ENCODE peak calls at places on chromosomes 12 and 14, in ten cellular contexts. One of them, this sample, is unnamed.

GRCh38 chr12:124727922-124728321 is 135.7 kb downstream of the SCARB1 start:
- DNase-seq in neuronal stem cell: no peak
- DNase-seq in Daoy: no peak
- DNase-seq in iris pigment epithelial cell: no peak
- DNase-seq in HFF-Myc: no peak
- DNase-seq in T-helper 1 cell: no peak
- DNase-seq in chondrocyte: no peak
- DNase-seq in osteocyte: no peak
- DNase-seq in nephron progenitor cell: no peak
- DNase-seq in non-pigmented ciliary epithelial cell: no peak
- DNase-seq in this sample: no peak

GRCh38 chr12:2284321-2284813 is 231.6 kb downstream of the CACNA1C start:
- DNase-seq in chondrocyte: no peak
- DNase-seq in Daoy: no peak
- DNase-seq in T-helper 1 cell: no peak
- DNase-seq in iris pigment epithelial cell: peak
- DNase-seq in neuronal stem cell: no peak
- DNase-seq in HFF-Myc: no peak
- DNase-seq in non-pigmented ciliary epithelial cell: no peak
- DNase-seq in nephron progenitor cell: no peak
- DNase-seq in osteocyte: no peak
- DNase-seq in this sample: no peak

GRCh38 chr12:19575307-19576243 is 136.3 kb downstream of the AEBP2 start:
- DNase-seq in chondrocyte: no peak
- DNase-seq in non-pigmented ciliary epithelial cell: peak
- DNase-seq in iris pigment epithelial cell: peak
- DNase-seq in Daoy: peak
- DNase-seq in nephron progenitor cell: no peak
- DNase-seq in neuronal stem cell: no peak
- DNase-seq in HFF-Myc: peak
- DNase-seq in osteocyte: no peak
- DNase-seq in T-helper 1 cell: no peak
- DNase-seq in this sample: no peak

GRCh38 chr14:57382283-57382682 is 8.1 kb upstream of the NAA30 start:
- DNase-seq in osteocyte: no peak
- DNase-seq in chondrocyte: no peak
- DNase-seq in nephron progenitor cell: no peak
- DNase-seq in iris pigment epithelial cell: peak
- DNase-seq in neuronal stem cell: no peak
- DNase-seq in HFF-Myc: peak
- DNase-seq in Daoy: peak
- DNase-seq in T-helper 1 cell: no peak
- DNase-seq in non-pigmented ciliary epithelial cell: peak
- DNase-seq in this sample: peak

GRCh38 chr12:90619943-90620342 is 335.0 kb downstream of the CCER1 start:
- DNase-seq in T-helper 1 cell: no peak
- DNase-seq in HFF-Myc: no peak
- DNase-seq in osteocyte: no peak
- DNase-seq in Daoy: no peak
- DNase-seq in iris pigment epithelial cell: no peak
- DNase-seq in neuronal stem cell: no peak
- DNase-seq in non-pigmented ciliary epithelial cell: no peak
- DNase-seq in chondrocyte: no peak
- DNase-seq in nephron progenitor cell: no peak
- DNase-seq in this sample: no peak

GRCh38 chr14:89836830-89837469 is 117.6 kb downstream of the EFCAB11 start:
- DNase-seq in osteocyte: no peak
- DNase-seq in chondrocyte: no peak
- DNase-seq in HFF-Myc: no peak
- DNase-seq in nephron progenitor cell: no peak
- DNase-seq in Daoy: no peak
- DNase-seq in non-pigmented ciliary epithelial cell: no peak
- DNase-seq in T-helper 1 cell: no peak
- DNase-seq in iris pigment epithelial cell: no peak
- DNase-seq in neuronal stem cell: no peak
- DNase-seq in this sample: no peak

GRCh38 chr12:104721944-104722343 is 236.1 kb downstream of the SLC41A2 start:
- DNase-seq in neuronal stem cell: no peak
- DNase-seq in T-helper 1 cell: no peak
- DNase-seq in chondrocyte: no peak
- DNase-seq in nephron progenitor cell: no peak
- DNase-seq in osteocyte: no peak
- DNase-seq in HFF-Myc: no peak
- DNase-seq in Daoy: no peak
- DNase-seq in non-pigmented ciliary epithelial cell: no peak
- DNase-seq in iris pigment epithelial cell: no peak
- DNase-seq in this sample: no peak

GRCh38 chr12:62957233-62957953 is 22.4 kb upstream of the PPM1H start:
- DNase-seq in osteocyte: no peak
- DNase-seq in HFF-Myc: no peak
- DNase-seq in iris pigment epithelial cell: peak
- DNase-seq in T-helper 1 cell: no peak
- DNase-seq in non-pigmented ciliary epithelial cell: peak
- DNase-seq in nephron progenitor cell: no peak
- DNase-seq in neuronal stem cell: no peak
- DNase-seq in chondrocyte: no peak
- DNase-seq in Daoy: peak
- DNase-seq in this sample: no peak

GRCh38 chr14:101374373-101375338 is 186.6 kb upstream of the DIO3 start:
- DNase-seq in Daoy: no peak
- DNase-seq in HFF-Myc: no peak
- DNase-seq in T-helper 1 cell: no peak
- DNase-seq in chondrocyte: no peak
- DNase-seq in osteocyte: peak
- DNase-seq in iris pigment epithelial cell: no peak
- DNase-seq in neuronal stem cell: no peak
- DNase-seq in nephron progenitor cell: no peak
- DNase-seq in non-pigmented ciliary epithelial cell: no peak
- DNase-seq in this sample: no peak

GRCh38 chr14:31118892-31119291 is 88.7 kb downstream of the HECTD1 start:
- DNase-seq in chondrocyte: no peak
- DNase-seq in HFF-Myc: no peak
- DNase-seq in osteocyte: no peak
- DNase-seq in nephron progenitor cell: no peak
- DNase-seq in neuronal stem cell: no peak
- DNase-seq in non-pigmented ciliary epithelial cell: no peak
- DNase-seq in Daoy: no peak
- DNase-seq in T-helper 1 cell: no peak
- DNase-seq in iris pigment epithelial cell: peak
- DNase-seq in this sample: no peak

GRCh38 chr12:29187756-29188155 is 38.7 kb downstream of the FAR2 start:
- DNase-seq in T-helper 1 cell: no peak
- DNase-seq in chondrocyte: no peak
- DNase-seq in non-pigmented ciliary epithelial cell: no peak
- DNase-seq in osteocyte: no peak
- DNase-seq in HFF-Myc: no peak
- DNase-seq in nephron progenitor cell: no peak
- DNase-seq in iris pigment epithelial cell: peak
- DNase-seq in Daoy: no peak
- DNase-seq in neuronal stem cell: no peak
- DNase-seq in this sample: no peak

GRCh38 chr14:67187826-67188225 is 1.4 kb upstream of the GARIN2 start:
- DNase-seq in neuronal stem cell: no peak
- DNase-seq in HFF-Myc: peak
- DNase-seq in nephron progenitor cell: no peak
- DNase-seq in Daoy: peak
- DNase-seq in non-pigmented ciliary epithelial cell: peak
- DNase-seq in chondrocyte: no peak
- DNase-seq in T-helper 1 cell: no peak
- DNase-seq in osteocyte: no peak
- DNase-seq in iris pigment epithelial cell: peak
- DNase-seq in this sample: peak

GRCh38 chr12:10191865-10192264 is 13.0 kb downstream of the TMEM52B start:
- DNase-seq in neuronal stem cell: no peak
- DNase-seq in T-helper 1 cell: no peak
- DNase-seq in nephron progenitor cell: no peak
- DNase-seq in iris pigment epithelial cell: peak
- DNase-seq in chondrocyte: no peak
- DNase-seq in osteocyte: no peak
- DNase-seq in HFF-Myc: no peak
- DNase-seq in non-pigmented ciliary epithelial cell: no peak
- DNase-seq in Daoy: peak
- DNase-seq in this sample: peak

GRCh38 chr14:90717916-90718315 is 98.3 kb downstream of the TTC7B start:
- DNase-seq in chondrocyte: no peak
- DNase-seq in neuronal stem cell: no peak
- DNase-seq in nephron progenitor cell: no peak
- DNase-seq in iris pigment epithelial cell: peak
- DNase-seq in HFF-Myc: peak
- DNase-seq in T-helper 1 cell: no peak
- DNase-seq in Daoy: no peak
- DNase-seq in non-pigmented ciliary epithelial cell: peak
- DNase-seq in osteocyte: peak
- DNase-seq in this sample: no peak

GRCh38 chr14:58662759-58663158 is 25.0 kb downstream of the DACT1 start:
- DNase-seq in non-pigmented ciliary epithelial cell: no peak
- DNase-seq in iris pigment epithelial cell: no peak
- DNase-seq in HFF-Myc: no peak
- DNase-seq in chondrocyte: no peak
- DNase-seq in osteocyte: no peak
- DNase-seq in T-helper 1 cell: no peak
- DNase-seq in Daoy: no peak
- DNase-seq in neuronal stem cell: no peak
- DNase-seq in nephron progenitor cell: no peak
- DNase-seq in this sample: no peak

GRCh38 chr12:57619434-57620244 is 8.4 kb downstream of the ARHGEF25 start:
- DNase-seq in chondrocyte: no peak
- DNase-seq in non-pigmented ciliary epithelial cell: no peak
- DNase-seq in neuronal stem cell: no peak
- DNase-seq in iris pigment epithelial cell: no peak
- DNase-seq in nephron progenitor cell: peak
- DNase-seq in Daoy: no peak
- DNase-seq in osteocyte: no peak
- DNase-seq in HFF-Myc: no peak
- DNase-seq in T-helper 1 cell: no peak
- DNase-seq in this sample: no peak

GRCh38 chr14:57275023-57275664 is 6.4 kb downstream of the AP5M1 start:
- DNase-seq in T-helper 1 cell: no peak
- DNase-seq in chondrocyte: no peak
- DNase-seq in non-pigmented ciliary epithelial cell: peak
- DNase-seq in nephron progenitor cell: no peak
- DNase-seq in iris pigment epithelial cell: peak
- DNase-seq in osteocyte: no peak
- DNase-seq in neuronal stem cell: no peak
- DNase-seq in Daoy: no peak
- DNase-seq in HFF-Myc: no peak
- DNase-seq in this sample: no peak

GRCh38 chr12:124240493-124240892 is 54.4 kb upstream of the RFLNA start:
- DNase-seq in chondrocyte: no peak
- DNase-seq in osteocyte: no peak
- DNase-seq in Daoy: peak
- DNase-seq in T-helper 1 cell: no peak
- DNase-seq in HFF-Myc: peak
- DNase-seq in nephron progenitor cell: no peak
- DNase-seq in iris pigment epithelial cell: peak
- DNase-seq in neuronal stem cell: no peak
- DNase-seq in non-pigmented ciliary epithelial cell: no peak
- DNase-seq in this sample: no peak

GRCh38 chr12:64609543-64610091 is 678 bp upstream of the RASSF3 start:
- DNase-seq in chondrocyte: no peak
- DNase-seq in T-helper 1 cell: no peak
- DNase-seq in osteocyte: no peak
- DNase-seq in iris pigment epithelial cell: peak
- DNase-seq in neuronal stem cell: peak
- DNase-seq in Daoy: no peak
- DNase-seq in HFF-Myc: no peak
- DNase-seq in nephron progenitor cell: no peak
- DNase-seq in non-pigmented ciliary epithelial cell: no peak
- DNase-seq in this sample: no peak

GRCh38 chr12:42255221-42255874 is 17.3 kb upstream of the YAF2 start:
- DNase-seq in T-helper 1 cell: no peak
- DNase-seq in Daoy: no peak
- DNase-seq in non-pigmented ciliary epithelial cell: no peak
- DNase-seq in HFF-Myc: no peak
- DNase-seq in chondrocyte: no peak
- DNase-seq in osteocyte: no peak
- DNase-seq in iris pigment epithelial cell: no peak
- DNase-seq in neuronal stem cell: no peak
- DNase-seq in nephron progenitor cell: no peak
- DNase-seq in this sample: no peak

GRCh38 chr12:62771828-62772227 is 163.1 kb downstream of the PPM1H start:
- DNase-seq in nephron progenitor cell: no peak
- DNase-seq in iris pigment epithelial cell: no peak
- DNase-seq in chondrocyte: no peak
- DNase-seq in neuronal stem cell: no peak
- DNase-seq in HFF-Myc: no peak
- DNase-seq in osteocyte: no peak
- DNase-seq in T-helper 1 cell: no peak
- DNase-seq in Daoy: no peak
- DNase-seq in non-pigmented ciliary epithelial cell: no peak
- DNase-seq in this sample: no peak

GRCh38 chr14:38663382-38663781 is 407.5 kb upstream of the CLEC14A start:
- DNase-seq in nephron progenitor cell: no peak
- DNase-seq in chondrocyte: no peak
- DNase-seq in non-pigmented ciliary epithelial cell: no peak
- DNase-seq in osteocyte: no peak
- DNase-seq in HFF-Myc: no peak
- DNase-seq in iris pigment epithelial cell: no peak
- DNase-seq in Daoy: no peak
- DNase-seq in neuronal stem cell: no peak
- DNase-seq in T-helper 1 cell: no peak
- DNase-seq in this sample: no peak

GRCh38 chr12:6627598-6627997 is 8.2 kb downstream of the LPAR5 start:
- DNase-seq in T-helper 1 cell: peak
- DNase-seq in osteocyte: no peak
- DNase-seq in HFF-Myc: no peak
- DNase-seq in neuronal stem cell: no peak
- DNase-seq in iris pigment epithelial cell: no peak
- DNase-seq in nephron progenitor cell: no peak
- DNase-seq in chondrocyte: no peak
- DNase-seq in non-pigmented ciliary epithelial cell: no peak
- DNase-seq in Daoy: no peak
- DNase-seq in this sample: no peak

GRCh38 chr14:93075891-93076290 is 39.8 kb downstream of the ITPK1 start:
- DNase-seq in osteocyte: no peak
- DNase-seq in non-pigmented ciliary epithelial cell: no peak
- DNase-seq in neuronal stem cell: no peak
- DNase-seq in iris pigment epithelial cell: no peak
- DNase-seq in nephron progenitor cell: no peak
- DNase-seq in Daoy: no peak
- DNase-seq in T-helper 1 cell: no peak
- DNase-seq in chondrocyte: no peak
- DNase-seq in HFF-Myc: no peak
- DNase-seq in this sample: no peak

GRCh38 chr12:6961278-6961694 is 9.2 kb downstream of the PHB2 start:
- DNase-seq in neuronal stem cell: no peak
- DNase-seq in Daoy: peak
- DNase-seq in HFF-Myc: no peak
- DNase-seq in non-pigmented ciliary epithelial cell: no peak
- DNase-seq in T-helper 1 cell: peak
- DNase-seq in nephron progenitor cell: no peak
- DNase-seq in chondrocyte: no peak
- DNase-seq in iris pigment epithelial cell: peak
- DNase-seq in osteocyte: no peak
- DNase-seq in this sample: no peak

GRCh38 chr14:21308479-21309237 is 28.8 kb downstream of the RPGRIP1 start:
- DNase-seq in T-helper 1 cell: peak
- DNase-seq in neuronal stem cell: peak
- DNase-seq in HFF-Myc: peak
- DNase-seq in chondrocyte: no peak
- DNase-seq in iris pigment epithelial cell: peak
- DNase-seq in osteocyte: no peak
- DNase-seq in Daoy: peak
- DNase-seq in nephron progenitor cell: peak
- DNase-seq in non-pigmented ciliary epithelial cell: peak
- DNase-seq in this sample: peak

GRCh38 chr12:113403435-113404415 is at the start of gene SDS:
- DNase-seq in chondrocyte: no peak
- DNase-seq in HFF-Myc: no peak
- DNase-seq in iris pigment epithelial cell: peak
- DNase-seq in non-pigmented ciliary epithelial cell: no peak
- DNase-seq in osteocyte: no peak
- DNase-seq in nephron progenitor cell: no peak
- DNase-seq in Daoy: peak
- DNase-seq in T-helper 1 cell: no peak
- DNase-seq in neuronal stem cell: no peak
- DNase-seq in this sample: no peak

GRCh38 chr14:51147183-51147582 is 52.3 kb upstream of the TRIM9 start:
- DNase-seq in neuronal stem cell: no peak
- DNase-seq in Daoy: no peak
- DNase-seq in nephron progenitor cell: no peak
- DNase-seq in osteocyte: no peak
- DNase-seq in T-helper 1 cell: no peak
- DNase-seq in non-pigmented ciliary epithelial cell: no peak
- DNase-seq in iris pigment epithelial cell: peak
- DNase-seq in HFF-Myc: no peak
- DNase-seq in chondrocyte: no peak
- DNase-seq in this sample: no peak